ENCODE peak calls at places on chromosomes 2 and 18, in four cellular contexts. V is heart left ventricle, H is nephron progenitor cell, R is cardiac muscle cell. K is an unnamed sample.
A peak's percentile ranks its signal among the peaks of the same experiment; 100 is the strongest.

GRCh38 chr2:67650292-67651133 is 253.4 kb downstream of the ETAA1 start:
- DNase-seq in H (peak; percentile 72), V (peak; percentile 85), R (peak; percentile 98), K (peak; percentile 85)

GRCh38 chr2:64228126-64228678 is 84.0 kb upstream of the PELI1 start:
- DNase-seq in R (peak; percentile 78), H (peak; percentile 88), V (peak; percentile 93), K (peak; percentile 63)

GRCh38 chr2:236998758-236999157 is 86.9 kb upstream of the COPS8 start:
- DNase-seq in R (no peak), V (no peak), H (no peak), K (no peak)

GRCh38 chr2:237629188-237629534 is 1.8 kb downstream of the LRRFIP1 start:
- DNase-seq in R (no peak), V (no peak), H (no peak), K (no peak)

GRCh38 chr2:15040429-15041084 is 408.0 kb downstream of the LRATD1 start:
- DNase-seq in R (no peak), V (no peak), H (no peak), K (no peak)

GRCh38 chr18:9103488-9103887 is 989 bp downstream of the NDUFV2 start:
- DNase-seq in H (no peak), V (no peak), R (peak; percentile 30), K (no peak)

GRCh38 chr2:231800493-231801091 is 14.3 kb downstream of the COPS7B start:
- DNase-seq in H (peak; percentile 70), V (no peak), R (peak; percentile 51), K (peak; percentile 58)

GRCh38 chr2:69466728-69467127 is 29.5 kb upstream of the NFU1 start:
- DNase-seq in H (no peak), V (no peak), R (peak; percentile 9), K (no peak)

GRCh38 chr18:56869189-56869777 is 218.1 kb downstream of the WDR7 start:
- DNase-seq in H (peak; percentile 11), R (peak; percentile 75), V (no peak), K (peak; percentile 44)

GRCh38 chr2:41544709-41545108 is 503.1 kb upstream of the PKDCC start:
- DNase-seq in H (no peak), V (no peak), R (no peak), K (no peak)

GRCh38 chr2:222756951-222757645 is 85.6 kb downstream of the MOGAT1 start:
- DNase-seq in V (no peak), R (peak; percentile 41), H (no peak), K (no peak)

GRCh38 chr2:455913-456312 is 168.0 kb upstream of the ALKAL2 start:
- DNase-seq in H (no peak), V (no peak), R (no peak), K (no peak)

GRCh38 chr2:86046985-86047384 is 58.7 kb downstream of the POLR1A start:
- DNase-seq in V (no peak), H (no peak), R (no peak), K (no peak)

GRCh38 chr18:3902676-3903075 is 452.7 kb downstream of the TGIF1 start:
- DNase-seq in V (no peak), R (no peak), H (no peak), K (no peak)

GRCh38 chr2:98505311-98505808 is 60.7 kb downstream of the INPP4A start:
- DNase-seq in V (peak; percentile 72), R (no peak), H (no peak), K (no peak)

GRCh38 chr2:235674116-235674515 is 180.3 kb downstream of the AGAP1 start:
- DNase-seq in R (no peak), H (no peak), V (no peak), K (no peak)

GRCh38 chr18:27685807-27686412 is 491.0 kb downstream of the CDH2 start:
- DNase-seq in R (peak; percentile 72), H (peak; percentile 31), V (no peak), K (peak; percentile 48)

GRCh38 chr2:163667064-163667887 is 68.5 kb downstream of the FIGN start:
- DNase-seq in V (no peak), R (peak; percentile 95), H (no peak), K (no peak)

GRCh38 chr2:20596193-20596972 is 54.5 kb downstream of the HS1BP3 start:
- DNase-seq in H (no peak), V (no peak), R (no peak), K (no peak)

GRCh38 chr2:174180165-174180724 is 68.1 kb downstream of the OLA1 start:
- DNase-seq in R (no peak), V (no peak), H (no peak), K (no peak)

GRCh38 chr2:69437751-69438154 is 518 bp upstream of the NFU1 start:
- DNase-seq in R (no peak), H (no peak), V (no peak), K (no peak)

GRCh38 chr2:202361133-202361532 is 15.0 kb upstream of the BMPR2 start:
- DNase-seq in V (no peak), H (no peak), R (peak; percentile 77), K (no peak)

GRCh38 chr18:32769242-32770180 is 3.3 kb downstream of the KLHL14 start:
- DNase-seq in V (no peak), H (peak; percentile 60), R (no peak), K (no peak)

GRCh38 chr2:38095655-38095995 is 19.7 kb upstream of the CYP1B1 start:
- DNase-seq in V (no peak), R (no peak), H (no peak), K (no peak)

GRCh38 chr2:151766421-151767153 is 32.3 kb upstream of the NEB start:
- DNase-seq in V (no peak), R (no peak), H (no peak), K (no peak)

GRCh38 chr2:73426161-73426560 is 40.5 kb downstream of the ALMS1 start:
- DNase-seq in R (no peak), H (no peak), V (no peak), K (no peak)

GRCh38 chr2:74415762-74416395 is 5.5 kb downstream of the C2orf81 start:
- DNase-seq in H (no peak), V (no peak), R (no peak), K (no peak)

GRCh38 chr18:293557-293956 is 25.7 kb upstream of the THOC1 start:
- DNase-seq in V (no peak), R (peak; percentile 68), H (no peak), K (no peak)

GRCh38 chr2:104872866-104873688 is 19.2 kb downstream of the POU3F3 start:
- DNase-seq in R (peak; percentile 76), H (peak; percentile 76), V (no peak), K (peak; percentile 69)

GRCh38 chr18:10560457-10561045 is 34.7 kb downstream of the NAPG start:
- DNase-seq in R (peak; percentile 86), H (peak; percentile 83), V (no peak), K (peak; percentile 79)

GRCh38 chr2:205427112-205427511 is 255.2 kb upstream of the NRP2 start:
- DNase-seq in H (no peak), V (no peak), R (peak; percentile 46), K (no peak)

DNA sequence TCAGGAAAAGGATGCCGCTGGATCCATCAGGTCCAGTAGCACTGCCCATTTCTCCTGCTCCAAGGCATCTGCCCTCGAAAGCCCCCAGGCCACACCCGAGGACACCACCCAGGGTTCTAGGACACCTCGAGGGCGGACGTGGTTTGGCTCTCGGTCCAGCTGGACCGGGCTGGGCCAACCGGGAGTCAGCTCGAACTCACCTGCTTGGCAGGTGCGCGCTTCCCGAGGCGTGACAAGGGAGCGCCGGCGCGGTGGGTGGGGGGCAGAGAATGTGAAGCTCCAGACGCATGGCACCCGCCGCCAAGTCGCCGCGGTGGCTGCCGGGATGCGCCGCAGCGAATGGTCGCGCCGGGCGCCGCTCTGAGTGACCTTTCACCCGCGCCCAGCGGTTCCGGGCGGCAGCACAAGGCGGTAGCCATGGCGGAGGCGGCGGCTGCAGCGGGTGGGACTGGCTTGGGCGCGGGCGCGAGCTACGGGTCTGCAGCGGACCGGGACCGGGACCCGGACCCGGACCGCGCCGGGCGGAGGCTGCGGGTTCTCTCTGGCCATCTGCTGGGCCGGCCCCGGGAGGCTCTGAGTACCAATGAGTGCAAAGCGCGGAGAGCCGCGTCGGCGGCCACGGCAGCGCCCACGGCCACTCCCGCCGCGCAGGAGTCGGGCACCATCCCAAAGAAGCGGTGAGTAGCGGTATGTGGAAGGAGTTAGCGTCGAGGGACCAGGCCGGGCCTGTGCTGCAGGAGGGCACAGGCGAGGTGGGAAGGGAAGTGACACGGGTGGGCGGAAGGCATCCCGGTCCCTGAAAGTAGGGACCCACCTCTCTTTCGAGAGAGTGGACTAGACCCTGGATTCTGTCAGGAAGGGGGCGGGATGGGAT is at the start of gene AGPS:
- DNase-seq in V (peak; percentile 91), R (peak; percentile 77), H (peak; percentile 78), K (peak; percentile 88)
- TF ChIP-seq CTCF in V (no peak), R (no peak), H (no peak), K (peak; percentile 22)

DNA sequence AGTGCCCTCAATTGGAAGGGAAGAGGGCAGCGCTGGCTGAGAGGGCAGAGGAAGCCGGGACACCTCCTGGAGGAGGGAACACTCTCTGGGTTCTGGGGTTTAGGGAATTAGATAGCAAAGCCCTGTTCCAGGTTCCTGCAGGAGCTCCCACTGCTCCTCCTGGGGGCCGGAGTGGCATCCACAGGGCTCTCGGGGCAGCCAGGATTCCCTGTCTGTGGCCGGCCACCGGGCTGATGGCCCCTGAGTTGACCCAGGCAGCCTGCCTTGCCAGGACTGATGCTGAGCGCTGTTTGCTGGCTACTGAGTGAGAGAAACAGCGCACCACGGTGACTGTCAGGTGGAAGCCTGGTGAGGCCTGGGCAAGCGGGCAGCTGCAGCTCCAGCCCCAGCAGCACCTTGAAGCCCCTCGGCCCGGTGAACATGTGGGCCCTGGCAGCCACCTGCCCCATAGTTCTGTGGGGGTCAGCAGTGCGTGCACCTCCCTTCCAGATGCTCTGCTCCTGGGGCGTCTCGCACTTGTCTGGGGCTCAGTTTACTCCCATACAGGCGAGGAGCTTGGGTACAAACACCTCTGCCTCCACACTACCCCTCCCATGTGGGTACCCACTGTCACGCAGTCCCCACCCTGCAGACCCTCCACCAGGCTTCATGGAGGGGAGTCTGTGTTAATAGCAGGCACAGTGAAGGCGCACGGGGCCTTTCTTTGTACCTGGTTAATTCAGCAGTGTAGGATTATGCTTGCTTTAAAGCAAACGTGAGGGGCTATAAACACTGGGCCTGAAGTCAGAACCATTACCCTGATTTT is 7.7 kb upstream of the ALLC start:
- DNase-seq in R (no peak), V (peak; percentile 62), H (no peak), K (no peak)
- TF ChIP-seq CTCF in R (no peak), V (no peak), H (no peak), K (no peak)

GRCh38 chr2:170770304-170771048 is at the start of gene ERICH2:
- DNase-seq in H (peak; percentile 84), R (peak; percentile 71), V (peak; percentile 90), K (peak; percentile 89)
- TF ChIP-seq CTCF in H (no peak), R (peak; percentile 29), V (no peak), K (no peak)

GRCh38 chr2:101401316-101401660 is 14.0 kb upstream of the CREG2 start:
- DNase-seq in V (no peak), R (no peak), H (no peak), K (no peak)

GRCh38 chr2:101403745-101404144 is 16.4 kb upstream of the CREG2 start:
- DNase-seq in V (no peak), H (no peak), R (no peak), K (no peak)

GRCh38 chr2:101402637-101403036 is 15.3 kb upstream of the CREG2 start:
- DNase-seq in V (no peak), R (no peak), H (no peak), K (no peak)

GRCh38 chr2:101400516-101401315 is 13.4 kb upstream of the CREG2 start:
- DNase-seq in V (no peak), R (no peak), H (no peak), K (no peak)

DNA sequence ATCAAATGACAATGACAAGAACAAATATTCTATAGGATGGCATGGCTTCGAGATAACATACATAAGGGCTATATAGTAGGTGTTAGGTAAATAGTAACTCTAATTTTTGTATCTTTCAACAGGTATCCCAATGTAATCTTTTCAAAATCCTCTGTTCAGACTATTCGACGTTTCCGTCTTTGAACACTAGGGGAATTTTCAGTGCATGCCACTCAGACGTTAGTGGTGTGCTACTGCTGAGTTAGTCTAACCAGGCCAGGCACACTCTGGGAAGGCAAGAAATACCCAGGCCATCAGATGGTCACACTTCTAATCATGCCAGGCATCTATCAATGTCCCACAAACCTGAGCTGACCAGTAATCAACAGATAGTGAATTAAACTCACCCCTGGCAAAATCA is 14.6 kb upstream of the CREG2 start:
- DNase-seq in H (no peak), R (no peak), V (no peak), K (no peak)
- TF ChIP-seq CTCF in H (no peak), R (no peak), V (no peak), K (no peak)

K was measured in Calu3.